ENCODE peak calls at places on chromosomes 16 and 17, in nine cellular contexts. One of them, this sample, is unnamed.

GRCh38 chr17:17104494-17104893 is 62.2 kb downstream of the MPRIP start:
- DNase-seq in transverse colon: no peak
- DNase-seq in nephron progenitor cell: no peak
- DNase-seq in progenitor cell of endocrine pancreas: no peak
- DNase-seq in pancreas: no peak
- DNase-seq in BJ: no peak
- DNase-seq in heart left ventricle: no peak
- DNase-seq in HCT116: no peak
- DNase-seq in MCF 10A: no peak
- DNase-seq in this sample: no peak

GRCh38 chr17:80359422-80360110 is 55.4 kb upstream of the ENDOV start:
- DNase-seq in heart left ventricle: no peak
- DNase-seq in transverse colon: no peak
- DNase-seq in pancreas: no peak
- DNase-seq in BJ: no peak
- DNase-seq in nephron progenitor cell: no peak
- DNase-seq in progenitor cell of endocrine pancreas: no peak
- DNase-seq in MCF 10A: no peak
- DNase-seq in HCT116: no peak
- DNase-seq in this sample: no peak

GRCh38 chr16:8898660-8899318 is 16.6 kb downstream of the LITAFD start:
- DNase-seq in pancreas: no peak
- DNase-seq in progenitor cell of endocrine pancreas: no peak
- DNase-seq in MCF 10A: no peak
- DNase-seq in HCT116: no peak
- DNase-seq in BJ: no peak
- DNase-seq in transverse colon: no peak
- DNase-seq in nephron progenitor cell: no peak
- DNase-seq in heart left ventricle: no peak
- DNase-seq in this sample: no peak

GRCh38 chr17:64343833-64344637 is 46.6 kb downstream of the PECAM1 start:
- DNase-seq in transverse colon: peak
- DNase-seq in HCT116: no peak
- DNase-seq in nephron progenitor cell: peak
- DNase-seq in heart left ventricle: peak
- DNase-seq in MCF 10A: peak
- DNase-seq in progenitor cell of endocrine pancreas: no peak
- DNase-seq in BJ: no peak
- DNase-seq in pancreas: peak
- DNase-seq in this sample: peak

GRCh38 chr17:9805769-9806168 is 14.4 kb upstream of the DHRS7C start:
- DNase-seq in HCT116: no peak
- DNase-seq in transverse colon: no peak
- DNase-seq in pancreas: no peak
- DNase-seq in BJ: no peak
- DNase-seq in nephron progenitor cell: no peak
- DNase-seq in MCF 10A: no peak
- DNase-seq in progenitor cell of endocrine pancreas: no peak
- DNase-seq in heart left ventricle: no peak
- DNase-seq in this sample: no peak

GRCh38 chr17:81009124-81009523 is 17.5 kb downstream of the CHMP6 start:
- DNase-seq in BJ: no peak
- DNase-seq in pancreas: no peak
- DNase-seq in transverse colon: no peak
- DNase-seq in MCF 10A: no peak
- DNase-seq in HCT116: no peak
- DNase-seq in heart left ventricle: peak
- DNase-seq in progenitor cell of endocrine pancreas: no peak
- DNase-seq in nephron progenitor cell: no peak
- DNase-seq in this sample: no peak

GRCh38 chr17:47629826-47630225 is 19.9 kb upstream of the KPNB1 start:
- DNase-seq in MCF 10A: no peak
- DNase-seq in progenitor cell of endocrine pancreas: no peak
- DNase-seq in HCT116: no peak
- DNase-seq in pancreas: no peak
- DNase-seq in BJ: no peak
- DNase-seq in nephron progenitor cell: no peak
- DNase-seq in heart left ventricle: no peak
- DNase-seq in transverse colon: no peak
- DNase-seq in this sample: no peak

GRCh38 chr16:80369559-80369958 is 171.2 kb upstream of the DYNLRB2 start:
- DNase-seq in transverse colon: peak
- DNase-seq in HCT116: no peak
- DNase-seq in BJ: no peak
- DNase-seq in heart left ventricle: peak
- DNase-seq in pancreas: no peak
- DNase-seq in MCF 10A: peak
- DNase-seq in progenitor cell of endocrine pancreas: peak
- DNase-seq in nephron progenitor cell: peak
- DNase-seq in this sample: peak

GRCh38 chr17:21095735-21096134 is 31.0 kb upstream of the DHRS7B start:
- DNase-seq in transverse colon: no peak
- DNase-seq in MCF 10A: no peak
- DNase-seq in nephron progenitor cell: no peak
- DNase-seq in heart left ventricle: no peak
- DNase-seq in pancreas: no peak
- DNase-seq in HCT116: no peak
- DNase-seq in progenitor cell of endocrine pancreas: no peak
- DNase-seq in BJ: no peak
- DNase-seq in this sample: no peak

GRCh38 chr17:28726396-28726911 is 421 bp upstream of the TLCD1 start:
- DNase-seq in nephron progenitor cell: peak
- DNase-seq in BJ: no peak
- DNase-seq in MCF 10A: peak
- DNase-seq in transverse colon: peak
- DNase-seq in HCT116: peak
- DNase-seq in heart left ventricle: peak
- DNase-seq in pancreas: peak
- DNase-seq in progenitor cell of endocrine pancreas: no peak
- DNase-seq in this sample: no peak

GRCh38 chr17:49748791-49749190 is 15.1 kb downstream of the FAM117A start:
- DNase-seq in progenitor cell of endocrine pancreas: no peak
- DNase-seq in heart left ventricle: no peak
- DNase-seq in transverse colon: peak
- DNase-seq in BJ: no peak
- DNase-seq in HCT116: no peak
- DNase-seq in nephron progenitor cell: no peak
- DNase-seq in pancreas: no peak
- DNase-seq in MCF 10A: no peak
- DNase-seq in this sample: no peak

GRCh38 chr17:81409190-81409935 is 14.1 kb downstream of the BAHCC1 start:
- DNase-seq in transverse colon: no peak
- DNase-seq in progenitor cell of endocrine pancreas: no peak
- DNase-seq in BJ: no peak
- DNase-seq in MCF 10A: no peak
- DNase-seq in heart left ventricle: no peak
- DNase-seq in pancreas: no peak
- DNase-seq in nephron progenitor cell: no peak
- DNase-seq in HCT116: no peak
- DNase-seq in this sample: no peak

GRCh38 chr17:65660947-65661346 is 99.5 kb upstream of the AXIN2 start:
- DNase-seq in HCT116: no peak
- DNase-seq in BJ: peak
- DNase-seq in pancreas: no peak
- DNase-seq in transverse colon: no peak
- DNase-seq in MCF 10A: peak
- DNase-seq in nephron progenitor cell: no peak
- DNase-seq in progenitor cell of endocrine pancreas: no peak
- DNase-seq in heart left ventricle: no peak
- DNase-seq in this sample: peak

GRCh38 chr17:78488867-78489634 is 88.1 kb downstream of the DNAH17 start:
- DNase-seq in pancreas: no peak
- DNase-seq in MCF 10A: peak
- DNase-seq in heart left ventricle: no peak
- DNase-seq in BJ: no peak
- DNase-seq in transverse colon: no peak
- DNase-seq in HCT116: no peak
- DNase-seq in progenitor cell of endocrine pancreas: no peak
- DNase-seq in nephron progenitor cell: no peak
- DNase-seq in this sample: no peak
- TF ChIP-seq CTCF in pancreas: no peak
- TF ChIP-seq CTCF in MCF 10A: no peak
- TF ChIP-seq CTCF in heart left ventricle: no peak
- TF ChIP-seq CTCF in BJ: no peak
- TF ChIP-seq CTCF in transverse colon: no peak
- TF ChIP-seq CTCF in HCT116: no peak
- TF ChIP-seq CTCF in progenitor cell of endocrine pancreas: no peak
- TF ChIP-seq CTCF in nephron progenitor cell: no peak
- TF ChIP-seq CTCF in this sample: no peak

GRCh38 chr17:78986048-78986648 is 6.4 kb upstream of the LGALS3BP start:
- DNase-seq in HCT116: no peak
- DNase-seq in pancreas: peak
- DNase-seq in heart left ventricle: peak
- DNase-seq in BJ: no peak
- DNase-seq in progenitor cell of endocrine pancreas: no peak
- DNase-seq in nephron progenitor cell: no peak
- DNase-seq in MCF 10A: peak
- DNase-seq in transverse colon: peak
- DNase-seq in this sample: no peak
- TF ChIP-seq CTCF in HCT116: peak
- TF ChIP-seq CTCF in pancreas: no peak
- TF ChIP-seq CTCF in heart left ventricle: peak
- TF ChIP-seq CTCF in BJ: peak
- TF ChIP-seq CTCF in progenitor cell of endocrine pancreas: peak
- TF ChIP-seq CTCF in nephron progenitor cell: no peak
- TF ChIP-seq CTCF in MCF 10A: no peak
- TF ChIP-seq CTCF in transverse colon: peak
- TF ChIP-seq CTCF in this sample: peak

DNA sequence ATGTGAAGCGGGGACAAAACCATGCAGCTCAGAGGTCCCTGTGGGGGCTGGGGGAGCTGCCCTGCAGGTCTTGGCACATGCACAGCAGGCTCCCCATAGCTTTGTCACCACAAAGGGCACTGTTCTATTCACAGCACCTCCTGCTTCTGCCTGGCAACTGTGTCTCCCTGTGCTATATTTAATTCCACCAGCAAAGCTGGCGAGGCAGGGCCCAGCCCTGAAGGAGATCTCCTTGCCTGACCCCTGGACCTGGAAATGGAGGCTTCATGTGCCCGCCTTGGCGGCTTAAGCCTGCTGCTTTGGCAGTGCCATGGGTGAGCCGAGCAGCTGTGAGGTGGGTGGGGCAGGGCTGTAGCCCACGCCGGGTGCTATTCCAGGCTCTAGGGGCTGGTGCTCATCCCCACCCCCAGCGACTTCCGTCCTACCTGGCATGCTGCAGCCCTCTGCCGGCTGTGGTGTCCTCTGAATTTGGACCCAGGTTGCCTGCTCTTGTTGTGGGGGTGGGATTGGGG is 6.8 kb downstream of the LDHD start:
- DNase-seq in HCT116: no peak
- DNase-seq in MCF 10A: peak
- DNase-seq in heart left ventricle: peak
- DNase-seq in transverse colon: peak
- DNase-seq in progenitor cell of endocrine pancreas: no peak
- DNase-seq in BJ: no peak
- DNase-seq in nephron progenitor cell: no peak
- DNase-seq in pancreas: no peak
- DNase-seq in this sample: no peak
- TF ChIP-seq CTCF in HCT116: no peak
- TF ChIP-seq CTCF in MCF 10A: no peak
- TF ChIP-seq CTCF in heart left ventricle: peak
- TF ChIP-seq CTCF in transverse colon: peak
- TF ChIP-seq CTCF in progenitor cell of endocrine pancreas: no peak
- TF ChIP-seq CTCF in BJ: no peak
- TF ChIP-seq CTCF in nephron progenitor cell: no peak
- TF ChIP-seq CTCF in pancreas: no peak
- TF ChIP-seq CTCF in this sample: peak

GRCh38 chr16:49918257-49918656 is 62.3 kb upstream of the ZNF423 start:
- DNase-seq in progenitor cell of endocrine pancreas: no peak
- DNase-seq in pancreas: no peak
- DNase-seq in MCF 10A: no peak
- DNase-seq in nephron progenitor cell: no peak
- DNase-seq in transverse colon: no peak
- DNase-seq in heart left ventricle: no peak
- DNase-seq in BJ: no peak
- DNase-seq in HCT116: no peak
- DNase-seq in this sample: no peak
- TF ChIP-seq CTCF in progenitor cell of endocrine pancreas: no peak
- TF ChIP-seq CTCF in pancreas: no peak
- TF ChIP-seq CTCF in MCF 10A: no peak
- TF ChIP-seq CTCF in nephron progenitor cell: no peak
- TF ChIP-seq CTCF in transverse colon: no peak
- TF ChIP-seq CTCF in heart left ventricle: no peak
- TF ChIP-seq CTCF in BJ: no peak
- TF ChIP-seq CTCF in HCT116: peak
- TF ChIP-seq CTCF in this sample: no peak

GRCh38 chr17:76735586-76736348 is 1.4 kb downstream of the SRSF2 start:
- DNase-seq in MCF 10A: peak
- DNase-seq in transverse colon: no peak
- DNase-seq in HCT116: no peak
- DNase-seq in progenitor cell of endocrine pancreas: no peak
- DNase-seq in pancreas: no peak
- DNase-seq in heart left ventricle: no peak
- DNase-seq in nephron progenitor cell: no peak
- DNase-seq in BJ: no peak
- DNase-seq in this sample: no peak

GRCh38 chr17:76737082-76737675 is at the start of gene SRSF2:
- DNase-seq in BJ: peak
- DNase-seq in progenitor cell of endocrine pancreas: peak
- DNase-seq in heart left ventricle: peak
- DNase-seq in HCT116: peak
- DNase-seq in nephron progenitor cell: peak
- DNase-seq in pancreas: peak
- DNase-seq in MCF 10A: peak
- DNase-seq in transverse colon: peak
- DNase-seq in this sample: peak

GRCh38 chr17:76736349-76737081 is 616 bp downstream of the SRSF2 start:
- DNase-seq in progenitor cell of endocrine pancreas: peak
- DNase-seq in nephron progenitor cell: peak
- DNase-seq in transverse colon: peak
- DNase-seq in pancreas: peak
- DNase-seq in HCT116: no peak
- DNase-seq in MCF 10A: peak
- DNase-seq in heart left ventricle: peak
- DNase-seq in BJ: no peak
- DNase-seq in this sample: no peak

GRCh38 chr17:76738468-76738850 is 540 bp downstream of the MFSD11 start:
- DNase-seq in heart left ventricle: no peak
- DNase-seq in pancreas: no peak
- DNase-seq in HCT116: no peak
- DNase-seq in MCF 10A: no peak
- DNase-seq in transverse colon: no peak
- DNase-seq in BJ: no peak
- DNase-seq in progenitor cell of endocrine pancreas: no peak
- DNase-seq in nephron progenitor cell: no peak
- DNase-seq in this sample: no peak

GRCh38 chr17:76737676-76738467 is at the start of gene MFSD11:
- DNase-seq in heart left ventricle: peak
- DNase-seq in transverse colon: peak
- DNase-seq in pancreas: peak
- DNase-seq in progenitor cell of endocrine pancreas: peak
- DNase-seq in BJ: peak
- DNase-seq in HCT116: peak
- DNase-seq in MCF 10A: peak
- DNase-seq in nephron progenitor cell: peak
- DNase-seq in this sample: peak
- TF ChIP-seq CTCF in heart left ventricle: no peak
- TF ChIP-seq CTCF in transverse colon: no peak
- TF ChIP-seq CTCF in pancreas: no peak
- TF ChIP-seq CTCF in progenitor cell of endocrine pancreas: no peak
- TF ChIP-seq CTCF in BJ: no peak
- TF ChIP-seq CTCF in HCT116: no peak
- TF ChIP-seq CTCF in MCF 10A: no peak
- TF ChIP-seq CTCF in nephron progenitor cell: no peak
- TF ChIP-seq CTCF in this sample: no peak